ENCODE peak calls at places on chromosomes 7 and 10, in six cellular contexts. One of them, this sample, is unnamed.

GRCh38 chr10:12703813-12704212 is 297.7 kb downstream of the CCDC3 start:
- DNase-seq in stimulated activated CD4-positive, alpha-beta T cell treated with anti-CD3 and anti-CD28 coated beads, Interleukin-4, amount 100 ng/mL, for 1 hour: no peak
- DNase-seq in iPS-NIHi11: no peak
- DNase-seq in HS-5: no peak
- DNase-seq in NB4: no peak
- DNase-seq in activated T-helper 9 cell treated with anti-CD3 and anti-CD28 coated beads, Interleukin-2, amount 50 U/mL, for 16 hours: no peak
- DNase-seq in this sample: no peak

GRCh38 chr7:159075563-159076238 is 69.0 kb downstream of the VIPR2 start:
- DNase-seq in stimulated activated CD4-positive, alpha-beta T cell treated with anti-CD3 and anti-CD28 coated beads, Interleukin-4, amount 100 ng/mL, for 1 hour: no peak
- DNase-seq in HS-5: no peak
- DNase-seq in NB4: no peak
- DNase-seq in iPS-NIHi11: no peak
- DNase-seq in activated T-helper 9 cell treated with anti-CD3 and anti-CD28 coated beads, Interleukin-2, amount 50 U/mL, for 16 hours: no peak
- DNase-seq in this sample: no peak

GRCh38 chr10:74977913-74978847 is 133.3 kb upstream of the SAMD8 start:
- DNase-seq in activated T-helper 9 cell treated with anti-CD3 and anti-CD28 coated beads, Interleukin-2, amount 50 U/mL, for 16 hours: peak; percentile 11
- DNase-seq in iPS-NIHi11: no peak
- DNase-seq in stimulated activated CD4-positive, alpha-beta T cell treated with anti-CD3 and anti-CD28 coated beads, Interleukin-4, amount 100 ng/mL, for 1 hour: no peak
- DNase-seq in NB4: peak; percentile 83
- DNase-seq in HS-5: no peak
- DNase-seq in this sample: no peak

GRCh38 chr10:77042706-77043105 is 594.9 kb downstream of the KCNMA1 start:
- DNase-seq in activated T-helper 9 cell treated with anti-CD3 and anti-CD28 coated beads, Interleukin-2, amount 50 U/mL, for 16 hours: no peak
- DNase-seq in HS-5: no peak
- DNase-seq in NB4: no peak
- DNase-seq in iPS-NIHi11: no peak
- DNase-seq in stimulated activated CD4-positive, alpha-beta T cell treated with anti-CD3 and anti-CD28 coated beads, Interleukin-4, amount 100 ng/mL, for 1 hour: no peak
- DNase-seq in this sample: no peak

GRCh38 chr7:11427686-11428273 is 404.2 kb downstream of the THSD7A start:
- DNase-seq in stimulated activated CD4-positive, alpha-beta T cell treated with anti-CD3 and anti-CD28 coated beads, Interleukin-4, amount 100 ng/mL, for 1 hour: no peak
- DNase-seq in HS-5: peak; percentile 64
- DNase-seq in NB4: peak; percentile 80
- DNase-seq in activated T-helper 9 cell treated with anti-CD3 and anti-CD28 coated beads, Interleukin-2, amount 50 U/mL, for 16 hours: no peak
- DNase-seq in iPS-NIHi11: peak; percentile 65
- DNase-seq in this sample: peak; percentile 48

GRCh38 chr7:36711256-36711655 is 13.0 kb downstream of the AOAH start:
- DNase-seq in activated T-helper 9 cell treated with anti-CD3 and anti-CD28 coated beads, Interleukin-2, amount 50 U/mL, for 16 hours: no peak
- DNase-seq in iPS-NIHi11: no peak
- DNase-seq in stimulated activated CD4-positive, alpha-beta T cell treated with anti-CD3 and anti-CD28 coated beads, Interleukin-4, amount 100 ng/mL, for 1 hour: no peak
- DNase-seq in NB4: no peak
- DNase-seq in HS-5: no peak
- DNase-seq in this sample: no peak

GRCh38 chr10:18542832-18543231 is 108.6 kb downstream of the NSUN6 start:
- DNase-seq in stimulated activated CD4-positive, alpha-beta T cell treated with anti-CD3 and anti-CD28 coated beads, Interleukin-4, amount 100 ng/mL, for 1 hour: no peak
- DNase-seq in NB4: no peak
- DNase-seq in iPS-NIHi11: no peak
- DNase-seq in activated T-helper 9 cell treated with anti-CD3 and anti-CD28 coated beads, Interleukin-2, amount 50 U/mL, for 16 hours: no peak
- DNase-seq in HS-5: no peak
- DNase-seq in this sample: no peak

GRCh38 chr10:115141254-115141653 is 48.1 kb downstream of the ATRNL1 start:
- DNase-seq in NB4: peak; percentile 26
- DNase-seq in HS-5: no peak
- DNase-seq in activated T-helper 9 cell treated with anti-CD3 and anti-CD28 coated beads, Interleukin-2, amount 50 U/mL, for 16 hours: no peak
- DNase-seq in stimulated activated CD4-positive, alpha-beta T cell treated with anti-CD3 and anti-CD28 coated beads, Interleukin-4, amount 100 ng/mL, for 1 hour: no peak
- DNase-seq in iPS-NIHi11: no peak
- DNase-seq in this sample: no peak

GRCh38 chr10:6239213-6239991 is 36.7 kb downstream of the PFKFB3 start:
- DNase-seq in HS-5: peak; percentile 86
- DNase-seq in stimulated activated CD4-positive, alpha-beta T cell treated with anti-CD3 and anti-CD28 coated beads, Interleukin-4, amount 100 ng/mL, for 1 hour: peak; percentile 58
- DNase-seq in iPS-NIHi11: no peak
- DNase-seq in NB4: peak; percentile 94
- DNase-seq in activated T-helper 9 cell treated with anti-CD3 and anti-CD28 coated beads, Interleukin-2, amount 50 U/mL, for 16 hours: peak; percentile 53
- DNase-seq in this sample: no peak

GRCh38 chr10:62048919-62049636 is 147.6 kb downstream of the ARID5B start:
- DNase-seq in NB4: peak; percentile 36
- DNase-seq in iPS-NIHi11: peak; percentile 51
- DNase-seq in HS-5: peak; percentile 85
- DNase-seq in activated T-helper 9 cell treated with anti-CD3 and anti-CD28 coated beads, Interleukin-2, amount 50 U/mL, for 16 hours: peak; percentile 72
- DNase-seq in stimulated activated CD4-positive, alpha-beta T cell treated with anti-CD3 and anti-CD28 coated beads, Interleukin-4, amount 100 ng/mL, for 1 hour: peak; percentile 74
- DNase-seq in this sample: peak; percentile 84

GRCh38 chr10:109963439-109963838 is 40.1 kb upstream of the XPNPEP1 start:
- DNase-seq in NB4: no peak
- DNase-seq in iPS-NIHi11: no peak
- DNase-seq in HS-5: no peak
- DNase-seq in activated T-helper 9 cell treated with anti-CD3 and anti-CD28 coated beads, Interleukin-2, amount 50 U/mL, for 16 hours: no peak
- DNase-seq in stimulated activated CD4-positive, alpha-beta T cell treated with anti-CD3 and anti-CD28 coated beads, Interleukin-4, amount 100 ng/mL, for 1 hour: no peak
- DNase-seq in this sample: no peak

GRCh38 chr7:152851881-152852417 is 92.4 kb downstream of the ACTR3B start:
- DNase-seq in iPS-NIHi11: no peak
- DNase-seq in HS-5: no peak
- DNase-seq in NB4: no peak
- DNase-seq in stimulated activated CD4-positive, alpha-beta T cell treated with anti-CD3 and anti-CD28 coated beads, Interleukin-4, amount 100 ng/mL, for 1 hour: no peak
- DNase-seq in activated T-helper 9 cell treated with anti-CD3 and anti-CD28 coated beads, Interleukin-2, amount 50 U/mL, for 16 hours: no peak
- DNase-seq in this sample: no peak

GRCh38 chr10:49223205-49223604 is 35.0 kb upstream of the TMEM273 start:
- DNase-seq in iPS-NIHi11: no peak
- DNase-seq in stimulated activated CD4-positive, alpha-beta T cell treated with anti-CD3 and anti-CD28 coated beads, Interleukin-4, amount 100 ng/mL, for 1 hour: no peak
- DNase-seq in activated T-helper 9 cell treated with anti-CD3 and anti-CD28 coated beads, Interleukin-2, amount 50 U/mL, for 16 hours: no peak
- DNase-seq in NB4: no peak
- DNase-seq in HS-5: no peak
- DNase-seq in this sample: no peak

GRCh38 chr10:14971867-14972448 is 12.8 kb downstream of the MEIG1 start:
- DNase-seq in iPS-NIHi11: no peak
- DNase-seq in stimulated activated CD4-positive, alpha-beta T cell treated with anti-CD3 and anti-CD28 coated beads, Interleukin-4, amount 100 ng/mL, for 1 hour: peak; percentile 55
- DNase-seq in activated T-helper 9 cell treated with anti-CD3 and anti-CD28 coated beads, Interleukin-2, amount 50 U/mL, for 16 hours: peak; percentile 19
- DNase-seq in NB4: peak; percentile 46
- DNase-seq in HS-5: no peak
- DNase-seq in this sample: no peak

GRCh38 chr7:46356365-46356764 is 435.3 kb upstream of the IGFBP3 start:
- DNase-seq in NB4: no peak
- DNase-seq in stimulated activated CD4-positive, alpha-beta T cell treated with anti-CD3 and anti-CD28 coated beads, Interleukin-4, amount 100 ng/mL, for 1 hour: no peak
- DNase-seq in iPS-NIHi11: no peak
- DNase-seq in activated T-helper 9 cell treated with anti-CD3 and anti-CD28 coated beads, Interleukin-2, amount 50 U/mL, for 16 hours: no peak
- DNase-seq in HS-5: no peak
- DNase-seq in this sample: no peak